ENCODE peak calls at places on chromosomes 4 and X, in five cellular contexts. One of them, this sample, is unnamed.

GRCh38 chrX:102959471-102959870 is 22.4 kb downstream of the RAB40AL start:
- DNase-seq in GM23248: peak; percentile 86
- DNase-seq in A673: no peak
- DNase-seq in DND-41: no peak
- DNase-seq in hepatocyte: no peak
- DNase-seq in this sample: no peak

GRCh38 chr4:76174216-76174615 is 26.0 kb upstream of the NUP54 start:
- DNase-seq in GM23248: no peak
- DNase-seq in A673: no peak
- DNase-seq in DND-41: no peak
- DNase-seq in hepatocyte: no peak
- DNase-seq in this sample: no peak

GRCh38 chr4:8310306-8310705 is 40.8 kb downstream of the HTRA3 start:
- DNase-seq in GM23248: no peak
- DNase-seq in A673: no peak
- DNase-seq in DND-41: no peak
- DNase-seq in hepatocyte: no peak
- DNase-seq in this sample: no peak

GRCh38 chr4:128825226-128825625 is 15.7 kb downstream of the JADE1 start:
- DNase-seq in GM23248: peak; percentile 17
- DNase-seq in A673: no peak
- DNase-seq in DND-41: no peak
- DNase-seq in hepatocyte: peak; percentile 77
- DNase-seq in this sample: no peak

GRCh38 chrX:16695079-16695676 is 17.3 kb downstream of the CTPS2 start:
- DNase-seq in GM23248: peak; percentile 40
- DNase-seq in A673: peak; percentile 74
- DNase-seq in DND-41: peak; percentile 55
- DNase-seq in hepatocyte: peak; percentile 77
- DNase-seq in this sample: peak; percentile 45

GRCh38 chrX:19585370-19586082 is 70.2 kb upstream of the MAP3K15 start:
- DNase-seq in GM23248: no peak
- DNase-seq in A673: no peak
- DNase-seq in DND-41: no peak
- DNase-seq in hepatocyte: no peak
- DNase-seq in this sample: no peak

GRCh38 chr4:70734168-70734954 is 12.6 kb downstream of the RUFY3 start:
- DNase-seq in GM23248: peak; percentile 73
- DNase-seq in A673: peak; percentile 27
- DNase-seq in DND-41: peak; percentile 79
- DNase-seq in hepatocyte: no peak
- DNase-seq in this sample: no peak

GRCh38 chrX:117689956-117690355 is 426.7 kb downstream of the KLHL13 start:
- DNase-seq in GM23248: no peak
- DNase-seq in A673: no peak
- DNase-seq in DND-41: no peak
- DNase-seq in hepatocyte: no peak
- DNase-seq in this sample: no peak

GRCh38 chrX:24703185-24703494 is 9.4 kb downstream of the POLA1 start:
- DNase-seq in GM23248: no peak
- DNase-seq in A673: no peak
- DNase-seq in DND-41: no peak
- DNase-seq in hepatocyte: no peak
- DNase-seq in this sample: no peak

GRCh38 chr4:174873931-174874330 is 44.2 kb upstream of the ADAM29 start:
- DNase-seq in GM23248: peak; percentile 18
- DNase-seq in A673: peak; percentile 11
- DNase-seq in DND-41: peak; percentile 32
- DNase-seq in hepatocyte: no peak
- DNase-seq in this sample: no peak

GRCh38 chrX:47828984-47829383 is 7.7 kb upstream of the ZNF81 start:
- DNase-seq in GM23248: no peak
- DNase-seq in A673: no peak
- DNase-seq in DND-41: no peak
- DNase-seq in hepatocyte: no peak
- DNase-seq in this sample: no peak

GRCh38 chr4:141121101-141121500 is 12.2 kb downstream of the RNF150 start:
- DNase-seq in GM23248: no peak
- DNase-seq in A673: no peak
- DNase-seq in DND-41: no peak
- DNase-seq in hepatocyte: no peak
- DNase-seq in this sample: no peak

GRCh38 chr4:20408596-20408995 is 156.9 kb downstream of the SLIT2 start:
- DNase-seq in GM23248: peak; percentile 79
- DNase-seq in A673: peak; percentile 41
- DNase-seq in DND-41: no peak
- DNase-seq in hepatocyte: no peak
- DNase-seq in this sample: no peak

GRCh38 chr4:154854362-154854761 is 73.3 kb downstream of the RBM46 start:
- DNase-seq in GM23248: peak; percentile 32
- DNase-seq in A673: peak; percentile 21
- DNase-seq in DND-41: no peak
- DNase-seq in hepatocyte: peak; percentile 32
- DNase-seq in this sample: no peak

GRCh38 chrX:32985544-32985943 is 225.8 kb downstream of the DMD start:
- DNase-seq in GM23248: no peak
- DNase-seq in A673: no peak
- DNase-seq in DND-41: no peak
- DNase-seq in hepatocyte: no peak
- DNase-seq in this sample: no peak

GRCh38 chr4:164383187-164384181 is 370.4 kb upstream of the SMIM31 start:
- DNase-seq in GM23248: peak; percentile 6
- DNase-seq in A673: peak; percentile 89
- DNase-seq in DND-41: no peak
- DNase-seq in hepatocyte: peak; percentile 81
- DNase-seq in this sample: no peak
- TF ChIP-seq EZH2 in GM23248: no peak
- TF ChIP-seq EZH2 in A673: no peak
- TF ChIP-seq EZH2 in DND-41: no peak
- TF ChIP-seq EZH2 in hepatocyte: peak; percentile 40
- TF ChIP-seq EZH2 in this sample: no peak

DNA sequence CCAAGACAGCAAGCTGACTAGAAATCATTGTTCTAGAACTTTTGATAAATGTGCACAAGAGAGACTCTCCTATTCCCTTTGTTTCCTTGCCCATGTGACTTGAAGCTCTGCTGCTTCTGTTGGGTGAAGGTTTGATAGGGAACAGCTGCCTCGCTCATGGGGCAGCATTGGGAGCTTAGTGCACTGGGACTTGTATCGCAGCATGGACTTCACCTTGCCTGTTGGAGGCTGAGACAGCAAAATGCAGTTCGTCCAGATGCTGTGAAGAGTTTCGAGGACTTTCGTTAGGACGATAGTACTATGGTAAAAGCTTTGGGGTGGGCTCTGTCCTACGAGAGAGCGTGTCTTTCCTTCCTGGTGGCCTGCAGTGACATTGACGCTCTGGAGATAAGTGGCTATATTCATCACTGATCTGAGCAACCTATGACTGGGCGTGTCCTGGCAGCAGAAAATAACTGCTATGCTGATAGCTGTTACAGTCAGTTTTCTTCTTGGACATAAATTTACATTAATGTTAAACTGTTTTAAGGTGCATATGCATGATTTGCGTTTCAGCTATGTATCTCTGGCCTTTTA is 44.8 kb downstream of the ARHGAP10 start:
- DNase-seq in GM23248: no peak
- DNase-seq in A673: no peak
- DNase-seq in DND-41: no peak
- DNase-seq in hepatocyte: no peak
- DNase-seq in this sample: no peak
- TF ChIP-seq EZH2 in GM23248: no peak
- TF ChIP-seq EZH2 in A673: no peak
- TF ChIP-seq EZH2 in DND-41: no peak
- TF ChIP-seq EZH2 in hepatocyte: no peak
- TF ChIP-seq EZH2 in this sample: no peak

DNA sequence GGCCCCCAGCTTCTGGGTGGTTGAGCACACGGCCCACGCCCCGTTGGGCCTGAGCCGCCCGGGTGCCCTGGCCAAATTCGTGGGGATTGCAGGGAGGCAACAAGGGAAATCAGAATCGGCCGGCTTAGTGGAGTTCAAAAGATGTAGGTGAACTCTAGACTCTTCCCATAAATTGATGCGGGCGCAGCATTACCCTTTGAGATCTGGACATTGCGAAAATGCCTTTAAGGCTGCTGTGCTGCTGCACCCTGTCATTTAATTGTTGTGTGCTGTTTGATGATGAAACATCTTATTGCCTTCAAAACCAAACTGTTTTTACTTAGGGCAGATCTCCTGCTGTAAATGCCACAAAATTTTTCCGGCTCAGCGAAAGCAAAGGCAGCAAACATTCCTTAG is 409 bp upstream of the MPP1 start:
- DNase-seq in GM23248: peak; percentile 50
- DNase-seq in A673: peak; percentile 3
- DNase-seq in DND-41: no peak
- DNase-seq in hepatocyte: no peak
- DNase-seq in this sample: no peak
- TF ChIP-seq EZH2 in GM23248: no peak
- TF ChIP-seq EZH2 in A673: no peak
- TF ChIP-seq EZH2 in DND-41: no peak
- TF ChIP-seq EZH2 in hepatocyte: no peak
- TF ChIP-seq EZH2 in this sample: no peak

DNA sequence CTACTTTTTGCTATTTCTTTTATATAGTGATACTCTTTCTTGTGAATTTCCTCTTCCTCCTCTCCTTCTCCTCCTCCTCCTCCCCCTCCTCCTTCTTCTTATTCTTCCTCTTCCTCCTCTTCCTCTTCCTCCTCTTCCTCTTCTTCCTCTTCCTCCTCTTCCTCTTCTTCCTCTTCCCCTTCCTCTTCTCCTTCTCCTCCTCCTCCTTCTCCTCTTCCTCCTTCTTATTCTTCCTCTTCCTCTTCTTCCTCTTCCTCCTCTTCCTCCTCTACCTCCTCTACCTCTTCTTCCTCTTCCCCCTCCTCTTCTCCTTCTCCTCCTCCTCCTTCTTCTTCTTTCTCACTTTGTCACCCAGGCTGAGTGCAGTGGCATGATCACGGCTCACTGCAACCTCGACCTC is 36.3 kb upstream of the RBMX start:
- DNase-seq in GM23248: no peak
- DNase-seq in A673: no peak
- DNase-seq in DND-41: no peak
- DNase-seq in hepatocyte: no peak
- DNase-seq in this sample: no peak
- TF ChIP-seq EZH2 in GM23248: no peak
- TF ChIP-seq EZH2 in A673: no peak
- TF ChIP-seq EZH2 in DND-41: no peak
- TF ChIP-seq EZH2 in hepatocyte: no peak
- TF ChIP-seq EZH2 in this sample: no peak

GRCh38 chr4:80184791-80185756 is 12.2 kb upstream of the PRDM8 start:
- DNase-seq in GM23248: peak; percentile 72
- DNase-seq in A673: no peak
- DNase-seq in DND-41: peak; percentile 58
- DNase-seq in hepatocyte: no peak
- DNase-seq in this sample: no peak
- TF ChIP-seq EZH2 in GM23248: no peak
- TF ChIP-seq EZH2 in A673: no peak
- TF ChIP-seq EZH2 in DND-41: no peak
- TF ChIP-seq EZH2 in hepatocyte: no peak
- TF ChIP-seq EZH2 in this sample: no peak

DNA sequence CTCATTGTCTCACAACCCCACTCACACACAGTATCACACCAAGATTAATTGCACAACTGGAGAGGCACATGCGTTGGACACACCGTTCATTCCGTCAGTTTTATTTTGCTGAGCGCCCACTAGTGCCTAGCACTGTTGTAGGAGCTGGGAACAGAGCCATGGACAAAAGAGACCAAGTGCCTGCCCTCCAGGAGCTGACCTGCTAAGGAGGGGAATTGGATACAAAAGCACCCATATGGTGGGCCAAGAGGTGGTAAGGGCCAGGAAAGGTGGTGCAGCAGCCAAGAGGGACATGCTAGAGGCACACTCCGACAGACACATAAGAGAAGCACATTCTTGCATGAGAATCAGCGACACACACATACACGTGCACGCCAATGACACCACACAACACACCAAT is 705 bp upstream of the CRMP1 start:
- DNase-seq in GM23248: no peak
- DNase-seq in A673: no peak
- DNase-seq in DND-41: no peak
- DNase-seq in hepatocyte: no peak
- DNase-seq in this sample: no peak
- TF ChIP-seq EZH2 in GM23248: peak; percentile 16
- TF ChIP-seq EZH2 in A673: no peak
- TF ChIP-seq EZH2 in DND-41: no peak
- TF ChIP-seq EZH2 in hepatocyte: no peak
- TF ChIP-seq EZH2 in this sample: no peak

GRCh38 chr4:14264437-14264836 is 636.9 kb upstream of the BOD1L1 start:
- DNase-seq in GM23248: peak; percentile 3
- DNase-seq in A673: no peak
- DNase-seq in DND-41: no peak
- DNase-seq in hepatocyte: peak; percentile 5
- DNase-seq in this sample: no peak

GRCh38 chr4:14262221-14262620 is 634.7 kb upstream of the BOD1L1 start:
- DNase-seq in GM23248: no peak
- DNase-seq in A673: peak; percentile 57
- DNase-seq in DND-41: no peak
- DNase-seq in hepatocyte: no peak
- DNase-seq in this sample: no peak

GRCh38 chr4:14257903-14258302 is 630.4 kb upstream of the BOD1L1 start:
- DNase-seq in GM23248: no peak
- DNase-seq in A673: no peak
- DNase-seq in DND-41: no peak
- DNase-seq in hepatocyte: no peak
- DNase-seq in this sample: no peak

GRCh38 chr4:14260591-14260990 is 633.1 kb upstream of the BOD1L1 start:
- DNase-seq in GM23248: no peak
- DNase-seq in A673: no peak
- DNase-seq in DND-41: no peak
- DNase-seq in hepatocyte: no peak
- DNase-seq in this sample: no peak

GRCh38 chr4:14259926-14260325 is 632.4 kb upstream of the BOD1L1 start:
- DNase-seq in GM23248: peak; percentile 2
- DNase-seq in A673: no peak
- DNase-seq in DND-41: no peak
- DNase-seq in hepatocyte: no peak
- DNase-seq in this sample: no peak
- TF ChIP-seq EZH2 in GM23248: no peak
- TF ChIP-seq EZH2 in A673: no peak
- TF ChIP-seq EZH2 in DND-41: no peak
- TF ChIP-seq EZH2 in hepatocyte: no peak
- TF ChIP-seq EZH2 in this sample: no peak

GRCh38 chr4:147480891-147481576 is at the start of gene EDNRA:
- DNase-seq in GM23248: peak; percentile 79
- DNase-seq in A673: peak; percentile 71
- DNase-seq in DND-41: no peak
- DNase-seq in hepatocyte: peak; percentile 54
- DNase-seq in this sample: no peak
- TF ChIP-seq EZH2 in GM23248: no peak
- TF ChIP-seq EZH2 in A673: no peak
- TF ChIP-seq EZH2 in DND-41: no peak
- TF ChIP-seq EZH2 in hepatocyte: no peak
- TF ChIP-seq EZH2 in this sample: no peak

This sample was measured in SK-N-MC.